ENCODE peak calls at places on chromosomes 11 and 22, in ten cellular contexts. J, A, I, L, N, C, S, W, E and V are unnamed samples.

GRCh38 chr22:32329202-32329645 is 28.4 kb upstream of the RFPL3 start:
- DNase-seq in S (no peak), E (no peak), J (no peak), I (no peak), W (peak; percentile 9), C (no peak), A (no peak), N (no peak), L (no peak), V (no peak)

GRCh38 chr11:108340958-108341357 is 118.1 kb downstream of the ATM start:
- DNase-seq in N (no peak), A (no peak), C (no peak), E (no peak), L (no peak), W (no peak), I (peak; percentile 6), J (no peak), S (no peak), V (no peak)

GRCh38 chr22:29820941-29821789 is 16.9 kb downstream of the ASCC2 start:
- DNase-seq in W (peak; percentile 93), E (peak; percentile 56), S (no peak), I (peak; percentile 46), J (peak; percentile 90), A (peak; percentile 90), N (peak; percentile 54), L (peak; percentile 36), C (peak; percentile 94), V (peak; percentile 68)

GRCh38 chr11:14908214-14908880 is 16.3 kb upstream of the CYP2R1 start:
- DNase-seq in E (no peak), N (no peak), A (no peak), S (no peak), J (peak; percentile 59), L (peak; percentile 14), W (peak; percentile 73), I (peak; percentile 32), C (peak; percentile 44), V (peak; percentile 40)

GRCh38 chr11:103870821-103871309 is 165.6 kb upstream of the DDI1 start:
- DNase-seq in A (peak; percentile 48), C (no peak), L (no peak), I (no peak), E (peak; percentile 70), S (no peak), J (peak; percentile 19), N (peak; percentile 33), W (peak; percentile 50), V (peak; percentile 39)

GRCh38 chr11:30046211-30046945 is 29.5 kb upstream of the KCNA4 start:
- DNase-seq in A (no peak), I (no peak), J (no peak), N (no peak), S (no peak), E (no peak), L (no peak), C (no peak), W (no peak), V (no peak)

GRCh38 chr11:75802913-75803820 is 11.8 kb upstream of the UVRAG start:
- DNase-seq in W (peak; percentile 92), N (peak; percentile 24), L (no peak), A (peak; percentile 69), I (peak; percentile 82), C (peak; percentile 77), J (peak; percentile 73), S (peak; percentile 33), E (peak; percentile 66), V (peak; percentile 80)

GRCh38 chr22:19120829-19121630 is 1.2 kb downstream of the DGCR2 start:
- DNase-seq in L (peak; percentile 37), W (peak; percentile 86), C (peak; percentile 28), E (no peak), N (no peak), S (peak; percentile 11), J (no peak), I (peak; percentile 64), A (no peak), V (peak; percentile 81)

GRCh38 chr11:123426766-123427165 is 3.3 kb upstream of the GRAMD1B start:
- DNase-seq in S (no peak), E (no peak), L (no peak), J (no peak), A (no peak), C (no peak), N (no peak), W (no peak), I (no peak), V (no peak)

GRCh38 chr11:1546536-1547466 is 25.3 kb downstream of the DUSP8 start:
- DNase-seq in S (no peak), E (peak; percentile 55), C (peak; percentile 83), I (peak; percentile 84), A (no peak), L (no peak), W (peak; percentile 70), N (no peak), J (peak; percentile 29), V (peak; percentile 60)

GRCh38 chr11:16028406-16028805 is 327.9 kb downstream of the SOX6 start:
- DNase-seq in S (no peak), A (no peak), E (no peak), L (peak; percentile 34), I (no peak), J (peak; percentile 34), C (no peak), W (no peak), N (no peak), V (no peak)

GRCh38 chr11:103648670-103649400 is 387.6 kb upstream of the DDI1 start:
- DNase-seq in C (no peak), A (no peak), W (no peak), E (no peak), I (no peak), L (no peak), J (no peak), S (no peak), N (no peak), V (no peak)

GRCh38 chr22:44098021-44098739 is 74.1 kb downstream of the PARVB start:
- DNase-seq in N (no peak), C (no peak), I (no peak), L (no peak), W (no peak), E (no peak), J (no peak), S (no peak), A (no peak), V (no peak)

GRCh38 chr22:45879552-45879949 is 97.4 kb downstream of the WNT7B start:
- DNase-seq in E (no peak), J (no peak), S (no peak), L (no peak), I (no peak), C (no peak), N (no peak), W (no peak), A (peak; percentile 64), V (no peak)

GRCh38 chr22:45831394-45831793 is 145.6 kb downstream of the WNT7B start:
- DNase-seq in N (no peak), J (peak; percentile 56), S (no peak), A (no peak), L (peak; percentile 28), W (no peak), E (no peak), I (no peak), C (no peak), V (no peak)

DNA sequence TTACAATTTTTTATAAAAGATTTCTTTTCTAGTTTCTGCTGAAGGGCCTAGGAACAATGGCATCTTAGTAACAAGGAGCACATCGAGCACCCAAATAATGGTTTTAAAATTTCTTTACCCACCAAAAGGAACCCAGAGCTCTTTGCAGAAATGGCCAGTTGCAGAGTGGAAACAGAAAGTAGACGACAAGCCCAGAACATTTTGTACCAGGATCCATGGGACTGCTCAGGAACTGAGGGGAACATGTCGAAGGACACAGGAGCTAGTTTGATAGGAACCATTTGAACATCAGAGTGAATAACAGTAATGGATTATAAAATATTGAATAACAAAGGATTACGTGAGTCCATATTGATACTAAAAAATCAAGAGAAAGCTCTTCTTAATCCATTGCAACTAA is 17.3 kb downstream of the PANX1 start:
- DNase-seq in S (no peak), I (no peak), W (no peak), N (no peak), L (no peak), J (no peak), A (no peak), E (no peak), C (no peak), V (no peak)
- H3K4me1 ChIP-seq in S (no peaks in the 10 kb centered on the region), I (peaks cover 90% of the 10 kb centered on the region), W (peaks cover 4% of the 10 kb centered on the region), N (peaks cover 28% of the 10 kb centered on the region), L (peaks cover 4% of the 10 kb centered on the region), J (peaks cover 14% of the 10 kb centered on the region), A (peaks cover 90% of the 10 kb centered on the region), E (no peaks in the 10 kb centered on the region), C (peaks cover 30% of the 10 kb centered on the region), V (peaks cover 37% of the 10 kb centered on the region)

DNA sequence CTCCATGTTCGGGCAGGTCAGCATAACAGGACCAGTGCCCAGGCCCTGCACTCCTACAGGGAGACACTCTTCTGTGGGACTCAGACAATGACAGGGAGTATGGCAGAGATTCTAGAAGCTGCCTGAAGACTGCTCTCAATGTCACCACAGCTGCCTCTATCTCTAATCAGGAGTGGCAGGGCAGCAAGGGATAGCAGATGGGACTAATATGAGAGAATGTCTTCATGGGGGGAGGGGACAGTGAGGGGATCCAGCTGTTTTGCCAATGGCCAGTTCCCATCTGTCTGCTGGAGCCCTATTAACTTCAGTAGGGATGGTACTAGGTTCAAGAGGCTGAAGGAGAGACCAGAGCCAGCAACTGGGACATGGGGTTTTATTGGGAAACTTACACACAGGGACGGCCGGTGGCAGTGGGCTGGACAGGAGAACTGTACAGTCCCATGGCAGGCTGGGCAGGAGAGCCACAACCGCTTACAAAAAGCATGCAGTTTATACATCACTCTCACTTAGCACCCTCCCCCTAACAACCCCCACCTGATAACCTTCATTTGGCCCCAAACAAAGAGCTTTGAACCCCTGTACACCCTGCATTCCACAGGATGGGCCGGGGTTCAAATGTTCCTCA is 2.5 kb upstream of the CD82 start:
- DNase-seq in C (no peak), S (no peak), N (no peak), A (no peak), E (no peak), J (no peak), I (no peak), L (no peak), W (no peak), V (no peak)
- H3K27ac ChIP-seq in C (no peak overlapping the region), S (no peak overlapping the region), N (peak overlapping the region; percentile 99), A (peak overlapping the region; percentile 18), E (no peak overlapping the region), J (no peak overlapping the region), I (no peak overlapping the region), L (no peak overlapping the region), W (no peak overlapping the region), V (no peak overlapping the region)

GRCh38 chr11:35179466-35180135 is 40.6 kb downstream of the CD44 start:
- DNase-seq in W (no peak), L (peak; percentile 36), N (no peak), A (no peak), J (no peak), E (no peak), C (no peak), I (no peak), S (no peak), V (no peak)
- H3K4me1 ChIP-seq in W (no peaks in the 10 kb centered on the region), L (peaks cover 66% of the 10 kb centered on the region), N (peaks cover 29% of the 10 kb centered on the region), A (peaks cover 12% of the 10 kb centered on the region), J (peaks cover 39% of the 10 kb centered on the region), E (peaks cover 9% of the 10 kb centered on the region), C (peaks cover 15% of the 10 kb centered on the region), I (peaks cover 50% of the 10 kb centered on the region), S (peaks cover 77% of the 10 kb centered on the region), V (peaks cover 15% of the 10 kb centered on the region)

DNA sequence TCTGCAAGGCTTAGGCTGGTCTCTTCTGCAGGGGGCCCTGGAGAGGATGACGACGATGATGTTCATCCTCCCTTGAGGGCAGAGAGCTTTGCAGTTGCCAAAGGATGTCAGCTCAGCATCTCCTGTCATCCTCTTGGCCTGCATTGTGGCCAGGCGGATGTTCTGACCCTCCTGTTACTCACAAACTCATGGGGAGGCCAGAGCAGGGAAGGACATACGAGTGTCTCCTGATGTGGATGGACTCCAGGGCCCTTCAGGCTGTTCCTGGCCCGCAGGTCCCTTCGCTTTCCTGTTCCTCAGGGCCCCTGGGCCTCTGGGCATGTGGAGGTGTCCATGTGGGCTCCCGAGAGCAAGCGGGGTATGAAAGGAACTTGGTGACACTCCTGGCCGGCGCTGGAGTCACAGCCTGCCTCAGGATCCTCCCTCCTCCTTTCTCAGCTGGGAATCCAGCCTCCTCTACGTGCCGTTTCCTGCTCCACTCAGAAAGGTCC is 8.5 kb downstream of the ADORA2A start:
- DNase-seq in N (no peak), E (peak; percentile 63), J (no peak), C (no peak), I (no peak), W (peak; percentile 45), S (no peak), A (no peak), L (no peak), V (no peak)
- H3K27ac ChIP-seq in N (no peak overlapping the region), E (peak overlapping the region; percentile 60), J (no peak overlapping the region), C (no peak overlapping the region), I (no peak overlapping the region), W (peak overlapping the region; percentile 82), S (peak overlapping the region; percentile 71), A (peak overlapping the region; percentile 79), L (no peak overlapping the region), V (no peak overlapping the region)